ENCODE peak calls at places on chromosome 1, in six cellular contexts. One of them, this sample, is unnamed.

GRCh38 chr1:90944006-90944405 is 77.8 kb downstream of the ZNF644 start:
- DNase-seq in omental fat pad: no peak
- DNase-seq in cardiac fibroblast: no peak
- DNase-seq in CD8-positive, alpha-beta T cell: no peak
- DNase-seq in cardiac muscle cell: no peak
- DNase-seq in GM20000: no peak
- DNase-seq in this sample: no peak

GRCh38 chr1:214440219-214440965 is 111.0 kb downstream of the PTPN14 start:
- DNase-seq in CD8-positive, alpha-beta T cell: no peak
- DNase-seq in cardiac fibroblast: peak; percentile 61
- DNase-seq in cardiac muscle cell: peak; percentile 27
- DNase-seq in omental fat pad: no peak
- DNase-seq in GM20000: no peak
- DNase-seq in this sample: no peak

GRCh38 chr1:118381197-118381596 is 196.2 kb upstream of the SPAG17 start:
- DNase-seq in CD8-positive, alpha-beta T cell: no peak
- DNase-seq in GM20000: no peak
- DNase-seq in omental fat pad: no peak
- DNase-seq in cardiac fibroblast: no peak
- DNase-seq in cardiac muscle cell: no peak
- DNase-seq in this sample: no peak

GRCh38 chr1:93623875-93624274 is 57.8 kb downstream of the BCAR3 start:
- DNase-seq in CD8-positive, alpha-beta T cell: no peak
- DNase-seq in cardiac fibroblast: peak; percentile 82
- DNase-seq in omental fat pad: no peak
- DNase-seq in GM20000: no peak
- DNase-seq in cardiac muscle cell: no peak
- DNase-seq in this sample: no peak

GRCh38 chr1:210344706-210345105 is 16.0 kb downstream of the HHAT start:
- DNase-seq in cardiac fibroblast: peak; percentile 36
- DNase-seq in GM20000: no peak
- DNase-seq in cardiac muscle cell: no peak
- DNase-seq in CD8-positive, alpha-beta T cell: no peak
- DNase-seq in omental fat pad: no peak
- DNase-seq in this sample: no peak

GRCh38 chr1:56920551-56920950 is 45.3 kb downstream of the C8B start:
- DNase-seq in CD8-positive, alpha-beta T cell: no peak
- DNase-seq in cardiac muscle cell: no peak
- DNase-seq in GM20000: no peak
- DNase-seq in cardiac fibroblast: peak; percentile 59
- DNase-seq in omental fat pad: no peak
- DNase-seq in this sample: no peak

GRCh38 chr1:2205191-2205952 is 10.8 kb upstream of the FAAP20 start:
- DNase-seq in omental fat pad: peak; percentile 90
- DNase-seq in cardiac fibroblast: peak; percentile 95
- DNase-seq in CD8-positive, alpha-beta T cell: peak; percentile 96
- DNase-seq in cardiac muscle cell: peak; percentile 97
- DNase-seq in GM20000: no peak
- DNase-seq in this sample: no peak

GRCh38 chr1:63723618-63724017 is 50.2 kb upstream of the ROR1 start:
- DNase-seq in cardiac muscle cell: no peak
- DNase-seq in GM20000: no peak
- DNase-seq in cardiac fibroblast: no peak
- DNase-seq in CD8-positive, alpha-beta T cell: no peak
- DNase-seq in omental fat pad: no peak
- DNase-seq in this sample: no peak

GRCh38 chr1:4128616-4129015 is 228.5 kb upstream of the C1orf174 start:
- DNase-seq in omental fat pad: no peak
- DNase-seq in GM20000: no peak
- DNase-seq in cardiac fibroblast: no peak
- DNase-seq in cardiac muscle cell: no peak
- DNase-seq in CD8-positive, alpha-beta T cell: no peak
- DNase-seq in this sample: no peak

GRCh38 chr1:150917387-150917786 is 8.8 kb upstream of the SETDB1 start:
- DNase-seq in GM20000: no peak
- DNase-seq in cardiac muscle cell: no peak
- DNase-seq in omental fat pad: no peak
- DNase-seq in CD8-positive, alpha-beta T cell: no peak
- DNase-seq in cardiac fibroblast: no peak
- DNase-seq in this sample: no peak

GRCh38 chr1:173043253-173043652 is 7.5 kb downstream of the TNFSF18 start:
- DNase-seq in GM20000: no peak
- DNase-seq in cardiac fibroblast: peak; percentile 77
- DNase-seq in omental fat pad: no peak
- DNase-seq in cardiac muscle cell: no peak
- DNase-seq in CD8-positive, alpha-beta T cell: no peak
- DNase-seq in this sample: no peak

GRCh38 chr1:118921994-118922393 is 66.1 kb downstream of the TBX15 start:
- DNase-seq in cardiac fibroblast: no peak
- DNase-seq in GM20000: no peak
- DNase-seq in cardiac muscle cell: no peak
- DNase-seq in CD8-positive, alpha-beta T cell: no peak
- DNase-seq in omental fat pad: no peak
- DNase-seq in this sample: no peak

GRCh38 chr1:55827350-55827749 is 612.2 kb upstream of the USP24 start:
- DNase-seq in CD8-positive, alpha-beta T cell: no peak
- DNase-seq in cardiac muscle cell: no peak
- DNase-seq in cardiac fibroblast: peak; percentile 96
- DNase-seq in GM20000: no peak
- DNase-seq in omental fat pad: no peak
- DNase-seq in this sample: no peak

GRCh38 chr1:62391369-62391971 is 45.4 kb upstream of the USP1 start:
- DNase-seq in omental fat pad: no peak
- DNase-seq in GM20000: peak; percentile 28
- DNase-seq in CD8-positive, alpha-beta T cell: peak; percentile 9
- DNase-seq in cardiac muscle cell: peak; percentile 58
- DNase-seq in cardiac fibroblast: no peak
- DNase-seq in this sample: peak; percentile 40
- TF ChIP-seq CTCF in omental fat pad: no peak
- TF ChIP-seq CTCF in GM20000: peak; percentile 33
- TF ChIP-seq CTCF in CD8-positive, alpha-beta T cell: no peak
- TF ChIP-seq CTCF in cardiac muscle cell: peak; percentile 51
- TF ChIP-seq CTCF in cardiac fibroblast: peak; percentile 45
- TF ChIP-seq CTCF in this sample: peak; percentile 45

GRCh38 chr1:23178931-23179330 is 10.3 kb upstream of the LUZP1 start:
- DNase-seq in cardiac fibroblast: peak; percentile 53
- DNase-seq in cardiac muscle cell: peak; percentile 12
- DNase-seq in CD8-positive, alpha-beta T cell: no peak
- DNase-seq in GM20000: peak; percentile 49
- DNase-seq in omental fat pad: no peak
- DNase-seq in this sample: no peak
- TF ChIP-seq CTCF in cardiac fibroblast: peak; percentile 46
- TF ChIP-seq CTCF in cardiac muscle cell: peak; percentile 28
- TF ChIP-seq CTCF in CD8-positive, alpha-beta T cell: no peak
- TF ChIP-seq CTCF in GM20000: no peak
- TF ChIP-seq CTCF in omental fat pad: no peak
- TF ChIP-seq CTCF in this sample: peak; percentile 18

GRCh38 chr1:47523812-47524170 is 85.9 kb downstream of the FOXD2 start:
- DNase-seq in omental fat pad: no peak
- DNase-seq in GM20000: no peak
- DNase-seq in CD8-positive, alpha-beta T cell: no peak
- DNase-seq in cardiac muscle cell: no peak
- DNase-seq in cardiac fibroblast: no peak
- DNase-seq in this sample: no peak

GRCh38 chr1:47529520-47530098 is 91.8 kb downstream of the FOXD2 start:
- DNase-seq in CD8-positive, alpha-beta T cell: no peak
- DNase-seq in cardiac muscle cell: no peak
- DNase-seq in omental fat pad: no peak
- DNase-seq in GM20000: no peak
- DNase-seq in cardiac fibroblast: no peak
- DNase-seq in this sample: no peak

GRCh38 chr1:47522890-47523811 is 85.3 kb downstream of the FOXD2 start:
- DNase-seq in cardiac fibroblast: no peak
- DNase-seq in GM20000: no peak
- DNase-seq in cardiac muscle cell: no peak
- DNase-seq in omental fat pad: no peak
- DNase-seq in CD8-positive, alpha-beta T cell: no peak
- DNase-seq in this sample: no peak

GRCh38 chr1:47524272-47524671 is 86.4 kb downstream of the FOXD2 start:
- DNase-seq in cardiac muscle cell: no peak
- DNase-seq in omental fat pad: no peak
- DNase-seq in cardiac fibroblast: no peak
- DNase-seq in CD8-positive, alpha-beta T cell: no peak
- DNase-seq in GM20000: no peak
- DNase-seq in this sample: no peak

GRCh38 chr1:47527653-47528272 is 89.9 kb downstream of the FOXD2 start:
- DNase-seq in omental fat pad: no peak
- DNase-seq in cardiac muscle cell: peak; percentile 43
- DNase-seq in CD8-positive, alpha-beta T cell: no peak
- DNase-seq in GM20000: no peak
- DNase-seq in cardiac fibroblast: peak; percentile 20
- DNase-seq in this sample: no peak
- TF ChIP-seq CTCF in omental fat pad: no peak
- TF ChIP-seq CTCF in cardiac muscle cell: peak; percentile 40
- TF ChIP-seq CTCF in CD8-positive, alpha-beta T cell: no peak
- TF ChIP-seq CTCF in GM20000: no peak
- TF ChIP-seq CTCF in cardiac fibroblast: peak; percentile 25
- TF ChIP-seq CTCF in this sample: no peak

GRCh38 chr1:224107282-224107625 is 6.7 kb upstream of the FBXO28 start:
- DNase-seq in GM20000: no peak
- DNase-seq in cardiac fibroblast: no peak
- DNase-seq in cardiac muscle cell: no peak
- DNase-seq in omental fat pad: no peak
- DNase-seq in CD8-positive, alpha-beta T cell: no peak
- DNase-seq in this sample: no peak

GRCh38 chr1:224109981-224110380 is 3.9 kb upstream of the FBXO28 start:
- DNase-seq in GM20000: no peak
- DNase-seq in cardiac fibroblast: no peak
- DNase-seq in omental fat pad: no peak
- DNase-seq in CD8-positive, alpha-beta T cell: no peak
- DNase-seq in cardiac muscle cell: no peak
- DNase-seq in this sample: no peak

GRCh38 chr1:224108991-224109390 is 4.9 kb upstream of the FBXO28 start:
- DNase-seq in omental fat pad: no peak
- DNase-seq in cardiac muscle cell: no peak
- DNase-seq in CD8-positive, alpha-beta T cell: no peak
- DNase-seq in GM20000: no peak
- DNase-seq in cardiac fibroblast: no peak
- DNase-seq in this sample: no peak

GRCh38 chr1:224106568-224107281 is 7.2 kb upstream of the FBXO28 start:
- DNase-seq in GM20000: peak; percentile 73
- DNase-seq in cardiac fibroblast: peak; percentile 59
- DNase-seq in CD8-positive, alpha-beta T cell: no peak
- DNase-seq in cardiac muscle cell: peak; percentile 35
- DNase-seq in omental fat pad: no peak
- DNase-seq in this sample: peak; percentile 55
- TF ChIP-seq CTCF in GM20000: peak; percentile 34
- TF ChIP-seq CTCF in cardiac fibroblast: peak; percentile 67
- TF ChIP-seq CTCF in CD8-positive, alpha-beta T cell: no peak
- TF ChIP-seq CTCF in cardiac muscle cell: peak; percentile 48
- TF ChIP-seq CTCF in omental fat pad: no peak
- TF ChIP-seq CTCF in this sample: peak; percentile 40

DNA sequence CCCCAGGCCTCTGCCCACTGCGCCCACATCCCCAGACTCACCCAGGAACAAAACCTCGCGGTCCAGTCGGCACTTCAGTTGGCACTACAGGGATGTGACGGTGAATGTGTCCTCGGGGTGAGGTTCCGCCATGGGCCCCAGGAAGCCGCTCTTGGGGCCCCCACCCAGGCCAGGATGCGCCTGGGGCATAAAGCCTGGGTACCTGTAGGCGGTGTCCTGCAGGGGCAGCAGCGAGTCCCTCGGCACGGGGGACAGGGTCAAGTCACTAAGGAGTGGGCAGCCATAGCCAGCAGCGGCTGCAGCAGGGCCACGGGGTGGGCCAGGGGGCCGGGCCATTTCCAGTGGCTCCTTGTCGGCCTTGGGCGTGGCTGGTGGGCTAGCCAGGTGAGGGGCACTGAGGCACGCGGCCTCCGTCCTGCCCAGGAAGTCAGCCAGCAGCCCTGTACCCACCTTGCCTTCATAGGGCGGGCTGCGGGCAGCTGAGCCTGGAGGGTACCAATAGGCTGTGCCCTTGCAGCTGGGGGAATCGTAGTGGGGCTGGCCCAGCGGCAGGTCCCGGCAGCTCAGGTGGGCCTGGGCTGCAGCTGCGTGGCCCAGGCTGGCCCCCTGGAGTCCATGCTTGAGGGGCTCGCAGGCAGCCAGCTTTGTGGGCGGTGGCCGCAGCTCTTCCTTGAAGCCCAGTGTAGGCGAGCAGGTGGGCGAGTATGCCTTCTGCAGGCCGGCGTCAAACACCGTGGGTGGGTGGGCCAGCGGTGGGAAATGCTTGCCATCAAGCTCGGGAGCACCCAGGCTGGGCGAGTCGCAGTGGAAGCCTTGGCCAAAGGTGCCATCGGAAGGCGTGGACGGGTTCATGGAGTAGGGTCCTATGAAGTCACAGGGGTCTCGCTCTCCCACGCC is 56.5 kb downstream of the AHDC1 start:
- DNase-seq in GM20000: no peak
- DNase-seq in CD8-positive, alpha-beta T cell: no peak
- DNase-seq in cardiac muscle cell: no peak
- DNase-seq in omental fat pad: no peak
- DNase-seq in cardiac fibroblast: no peak
- DNase-seq in this sample: no peak
- TF ChIP-seq CTCF in GM20000: no peak
- TF ChIP-seq CTCF in CD8-positive, alpha-beta T cell: no peak
- TF ChIP-seq CTCF in cardiac muscle cell: peak; percentile 3
- TF ChIP-seq CTCF in omental fat pad: no peak
- TF ChIP-seq CTCF in cardiac fibroblast: peak; percentile 15
- TF ChIP-seq CTCF in this sample: no peak

DNA sequence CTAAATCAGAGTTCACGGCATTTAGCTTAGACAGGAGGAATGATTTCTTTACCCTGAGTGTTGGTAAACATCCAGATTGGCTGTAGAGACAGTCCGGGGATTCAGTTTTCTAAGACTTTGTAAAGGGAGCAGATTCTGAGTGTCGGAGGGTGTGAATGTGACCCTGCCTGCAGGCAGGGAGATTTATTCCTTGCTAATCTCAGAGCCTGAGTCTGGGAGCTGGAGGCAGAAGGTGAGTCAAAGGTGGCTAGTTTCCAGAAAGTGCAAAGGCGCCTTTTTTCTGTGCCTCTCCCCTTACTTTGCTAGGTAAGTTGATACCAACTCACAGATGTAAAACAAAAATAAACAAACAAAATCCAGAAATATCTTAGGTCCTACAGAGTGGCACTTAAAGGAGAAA is 11.7 kb downstream of the ATP1B1 start:
- DNase-seq in cardiac fibroblast: no peak
- DNase-seq in cardiac muscle cell: no peak
- DNase-seq in GM20000: no peak
- DNase-seq in omental fat pad: no peak
- DNase-seq in CD8-positive, alpha-beta T cell: no peak
- DNase-seq in this sample: no peak
- TF ChIP-seq CTCF in cardiac fibroblast: no peak
- TF ChIP-seq CTCF in cardiac muscle cell: no peak
- TF ChIP-seq CTCF in GM20000: no peak
- TF ChIP-seq CTCF in omental fat pad: no peak
- TF ChIP-seq CTCF in CD8-positive, alpha-beta T cell: no peak
- TF ChIP-seq CTCF in this sample: no peak

DNA sequence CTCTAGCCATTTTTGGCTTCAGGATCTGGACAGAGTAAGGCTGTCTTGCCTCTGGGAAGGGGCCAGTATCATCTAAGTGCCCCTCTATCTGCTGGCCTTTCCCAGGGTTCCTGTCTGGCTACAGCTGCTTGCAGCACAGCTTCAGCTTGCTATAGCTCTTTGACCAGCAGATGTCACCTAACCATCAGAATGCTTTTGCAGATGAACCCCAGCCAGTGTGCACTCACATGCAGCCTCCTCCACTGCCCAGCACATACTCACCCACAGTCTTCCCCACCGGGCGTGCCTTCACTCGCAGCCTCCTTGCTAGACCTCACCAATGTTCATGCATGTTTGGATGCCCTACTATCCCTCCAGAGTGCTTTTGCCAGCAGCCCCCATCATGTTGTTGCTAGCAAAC is 769.0 kb downstream of the BRINP3 start:
- DNase-seq in GM20000: no peak
- DNase-seq in cardiac fibroblast: no peak
- DNase-seq in CD8-positive, alpha-beta T cell: no peak
- DNase-seq in cardiac muscle cell: peak; percentile 35
- DNase-seq in omental fat pad: no peak
- DNase-seq in this sample: no peak
- TF ChIP-seq CTCF in GM20000: no peak
- TF ChIP-seq CTCF in cardiac fibroblast: no peak
- TF ChIP-seq CTCF in CD8-positive, alpha-beta T cell: no peak
- TF ChIP-seq CTCF in cardiac muscle cell: peak; percentile 11
- TF ChIP-seq CTCF in omental fat pad: no peak
- TF ChIP-seq CTCF in this sample: no peak

This sample was measured in GM13976.